ENCODE peak calls at places on chromosomes 1 and 21, in five cellular contexts. A is HFFc6, G is choroid plexus epithelial cell, W is uterus, Q is dorsolateral prefrontal cortex. E is an unnamed sample.

GRCh38 chr21:22516230-22516629 is 1518.0 kb downstream of the NCAM2 start:
- DNase-seq in A (no peak), G (no peak), W (no peak), Q (no peak), E (no peak)

GRCh38 chr1:221100196-221100950 is 221.1 kb downstream of the HLX start:
- DNase-seq in A (peak), G (peak), W (no peak), Q (no peak), E (no peak)

GRCh38 chr1:233656700-233657099 is 42.8 kb downstream of the KCNK1 start:
- DNase-seq in A (no peak), G (no peak), W (no peak), Q (no peak), E (no peak)

GRCh38 chr21:36791695-36792451 is 93.0 kb downstream of the SIM2 start:
- DNase-seq in A (no peak), G (no peak), W (no peak), Q (peak), E (no peak)

GRCh38 chr1:52037402-52037814 is 3.8 kb upstream of the KTI12 start:
- DNase-seq in A (no peak), G (peak), W (no peak), Q (no peak), E (no peak)

GRCh38 chr1:155931332-155932038 is 2.7 kb downstream of the KHDC4 start:
- DNase-seq in A (no peak), G (no peak), W (no peak), Q (no peak), E (no peak)

GRCh38 chr1:26358411-26359384 is 4.8 kb upstream of the CRYBG2 start:
- DNase-seq in A (peak), G (no peak), W (no peak), Q (no peak), E (no peak)

GRCh38 chr1:71046891-71047634 is 553 bp downstream of the PTGER3 start:
- DNase-seq in A (no peak), G (no peak), W (peak), Q (no peak), E (no peak)

GRCh38 chr1:23475134-23475628 is 8.8 kb downstream of the ASAP3 start:
- DNase-seq in A (peak), G (peak), W (peak), Q (no peak), E (no peak)

GRCh38 chr1:207431508-207431907 is 22.6 kb upstream of the CR2 start:
- DNase-seq in A (no peak), G (no peak), W (no peak), Q (no peak), E (no peak)

GRCh38 chr1:243638186-243638585 is 211.9 kb downstream of the AKT3 start:
- DNase-seq in A (no peak), G (no peak), W (no peak), Q (no peak), E (no peak)

GRCh38 chr1:224331824-224332223 is 1.9 kb upstream of the NVL start:
- DNase-seq in A (no peak), G (no peak), W (no peak), Q (no peak), E (no peak)

GRCh38 chr1:29655945-29656866 is 419.9 kb downstream of the PTPRU start:
- DNase-seq in A (no peak), G (peak), W (no peak), Q (no peak), E (peak)
- TF ChIP-seq CTCF in A (peak), G (peak), W (no peak), Q (no peak), E (peak)

GRCh38 chr1:235635938-235636663 is 13.5 kb downstream of the GNG4 start:
- DNase-seq in A (no peak), G (no peak), W (no peak), Q (no peak), E (no peak)

GRCh38 chr1:235632538-235633219 is 16.9 kb downstream of the GNG4 start:
- DNase-seq in A (peak), G (peak), W (no peak), Q (no peak), E (no peak)

GRCh38 chr1:235628316-235629006 is 21.1 kb downstream of the GNG4 start:
- DNase-seq in A (no peak), G (no peak), W (no peak), Q (no peak), E (no peak)

GRCh38 chr1:235633220-235633540 is 16.4 kb downstream of the GNG4 start:
- DNase-seq in A (no peak), G (no peak), W (no peak), Q (peak), E (no peak)

DNA sequence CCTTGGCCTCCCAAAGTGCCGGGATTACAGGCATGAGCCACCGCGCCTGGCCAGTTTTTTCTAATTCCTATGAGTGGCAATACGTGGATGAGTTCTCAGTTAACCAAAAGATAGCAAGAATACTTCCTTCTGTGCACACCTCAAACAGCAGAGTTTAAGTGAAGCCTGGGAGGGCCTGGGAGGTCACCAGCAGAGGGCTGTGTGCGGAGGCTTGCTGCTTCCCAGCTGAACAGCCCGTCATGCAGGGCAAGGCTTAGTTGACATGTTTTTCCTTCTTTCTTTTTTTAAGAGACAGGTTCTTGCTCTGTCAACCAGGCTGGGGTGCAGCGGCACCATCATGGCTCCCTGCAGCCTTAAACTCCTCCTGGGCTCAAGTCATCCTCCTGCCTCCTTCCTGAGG is 17.8 kb downstream of the GNG4 start:
- DNase-seq in A (no peak), G (no peak), W (no peak), Q (no peak), E (no peak)
- TF ChIP-seq CTCF in A (no peak), G (peak), W (no peak), Q (no peak), E (peak)

GRCh38 chr1:181139631-181140051 is 51.1 kb downstream of the IER5 start:
- DNase-seq in A (peak), G (peak), W (no peak), Q (no peak), E (no peak)
- TF ChIP-seq CTCF in A (no peak), G (no peak), W (no peak), Q (no peak), E (no peak)

DNA sequence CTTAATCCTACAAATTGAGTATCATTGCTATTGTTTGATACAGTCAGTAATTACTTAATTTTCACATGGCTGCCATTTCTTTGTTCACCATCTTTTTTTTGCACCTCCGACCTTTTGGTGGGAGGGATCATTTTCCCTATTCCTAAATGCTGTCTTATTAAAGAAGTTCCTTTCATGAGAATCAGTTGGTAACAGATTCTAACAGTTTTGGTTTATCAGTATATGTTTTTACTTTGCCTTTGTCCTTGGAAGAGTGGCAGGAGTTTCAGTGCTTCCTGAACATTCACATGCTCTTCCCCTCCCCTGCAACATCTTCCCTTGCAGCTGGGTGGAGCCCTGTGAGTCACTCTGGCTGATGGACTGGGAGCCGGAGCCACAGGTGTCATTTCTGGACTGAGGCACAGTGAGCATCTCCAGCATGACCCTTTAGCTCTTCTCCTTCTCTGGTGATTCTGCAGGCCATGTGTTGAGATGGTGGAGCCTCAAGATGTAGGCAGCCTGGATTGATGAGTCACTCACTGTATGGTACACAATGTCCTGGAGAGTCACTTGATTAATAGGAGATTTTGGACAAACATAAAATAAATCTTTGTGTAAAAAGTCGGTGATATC is 217.7 kb downstream of the URB2 start:
- DNase-seq in A (peak), G (peak), W (peak), Q (no peak), E (no peak)
- TF ChIP-seq CTCF in A (no peak), G (peak), W (no peak), Q (no peak), E (no peak)

GRCh38 chr1:85494957-85495266 is 30.0 kb upstream of the DDAH1 start:
- DNase-seq in A (no peak), G (peak), W (peak), Q (peak), E (no peak)
- TF ChIP-seq CTCF in A (peak), G (peak), W (peak), Q (no peak), E (peak)

GRCh38 chr1:154329152-154329521 is 3.8 kb downstream of the ATP8B2 start:
- DNase-seq in A (no peak), G (peak), W (no peak), Q (peak), E (no peak)
- TF ChIP-seq CTCF in A (peak), G (peak), W (no peak), Q (no peak), E (peak)